ENCODE peak calls at places on chromosomes 13 and 19, in four cellular contexts. E, V, P and J are unnamed samples.

GRCh38 chr19:31220540-31220939 is 128.7 kb downstream of the TSHZ3 start:
- DNase-seq in E (no peak), V (peak), P (peak), J (no peak)

GRCh38 chr19:14363203-14364097 is 17.8 kb upstream of the ADGRE5 start:
- DNase-seq in E (no peak), V (peak), P (peak), J (peak)

GRCh38 chr19:40714519-40715299 is 2.0 kb downstream of the COQ8B start:
- DNase-seq in E (peak), V (peak), P (peak), J (peak)

GRCh38 chr19:43534811-43535761 is 2.1 kb downstream of the ZNF575 start:
- DNase-seq in E (no peak), V (peak), P (no peak), J (peak)

GRCh38 chr13:105928048-105928447 is 607.4 kb downstream of the EFNB2 start:
- DNase-seq in E (no peak), V (no peak), P (no peak), J (no peak)

GRCh38 chr13:18991054-18991453 is 190.6 kb downstream of the TUBA3C start:
- DNase-seq in E (no peak), V (no peak), P (no peak), J (no peak)

GRCh38 chr13:28282451-28282850 is 144.1 kb downstream of the PAN3 start:
- DNase-seq in E (no peak), V (no peak), P (no peak), J (no peak)

GRCh38 chr19:40358773-40359172 is 10.3 kb downstream of the PLD3 start:
- DNase-seq in E (no peak), V (no peak), P (no peak), J (no peak)

GRCh38 chr19:36564391-36564790 is 8.7 kb downstream of the ZNF529 start:
- DNase-seq in E (no peak), V (no peak), P (no peak), J (no peak)

GRCh38 chr19:53980553-53981407 is 10.7 kb upstream of the CACNG6 start:
- DNase-seq in E (no peak), V (peak), P (peak), J (peak)

GRCh38 chr13:41356788-41357187 is 45.7 kb downstream of the NAA16 start:
- DNase-seq in E (no peak), V (no peak), P (no peak), J (no peak)

GRCh38 chr19:13154241-13154778 is 4.1 kb downstream of the IER2 start:
- DNase-seq in E (no peak), V (peak), P (peak), J (peak)

GRCh38 chr19:30046522-30046921 is 104.5 kb downstream of the URI1 start:
- DNase-seq in E (no peak), V (peak), P (no peak), J (no peak)

GRCh38 chr19:10780368-10780767 is 55.6 kb downstream of the TMED1 start:
- DNase-seq in E (no peak), V (peak), P (no peak), J (no peak)

GRCh38 chr19:2171349-2172145 is 7.8 kb downstream of the DOT1L start:
- DNase-seq in E (no peak), V (peak), P (peak), J (no peak)

GRCh38 chr19:45322311-45322710 is 364 bp downstream of the CKM start:
- DNase-seq in E (no peak), V (no peak), P (no peak), J (no peak)

GRCh38 chr19:47813995-47814328 is 7.8 kb upstream of the CRX start:
- DNase-seq in E (no peak), V (no peak), P (no peak), J (no peak)
- TF ChIP-seq CTCF in E (no peak), V (no peak), P (no peak), J (no peak)

DNA sequence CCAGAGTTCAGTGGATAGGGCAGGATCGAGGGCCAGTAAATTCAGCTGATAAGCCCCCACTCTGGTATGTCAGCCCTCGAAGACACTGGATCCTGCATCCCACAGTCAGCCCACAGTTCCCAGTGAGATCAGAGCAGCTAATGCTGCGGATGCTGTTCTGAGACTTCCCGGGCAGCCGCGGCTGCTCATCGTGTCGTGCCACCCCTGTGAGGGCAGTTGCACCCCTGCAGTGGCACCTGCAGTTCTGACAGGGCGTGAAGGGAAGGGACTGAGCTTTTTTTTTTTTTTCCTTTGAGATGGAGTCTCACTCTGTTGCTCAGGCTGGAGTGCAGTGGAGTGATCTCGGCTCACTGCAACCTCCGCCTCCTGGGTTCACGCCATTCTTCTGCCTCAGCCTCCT is 7.5 kb upstream of the EPN1 start:
- DNase-seq in E (no peak), V (no peak), P (no peak), J (no peak)
- TF ChIP-seq CTCF in E (no peak), V (no peak), P (no peak), J (no peak)

GRCh38 chr19:39187552-39187943 is 9.2 kb upstream of the NCCRP1 start:
- DNase-seq in E (no peak), V (no peak), P (no peak), J (no peak)
- TF ChIP-seq CTCF in E (no peak), V (no peak), P (no peak), J (no peak)

DNA sequence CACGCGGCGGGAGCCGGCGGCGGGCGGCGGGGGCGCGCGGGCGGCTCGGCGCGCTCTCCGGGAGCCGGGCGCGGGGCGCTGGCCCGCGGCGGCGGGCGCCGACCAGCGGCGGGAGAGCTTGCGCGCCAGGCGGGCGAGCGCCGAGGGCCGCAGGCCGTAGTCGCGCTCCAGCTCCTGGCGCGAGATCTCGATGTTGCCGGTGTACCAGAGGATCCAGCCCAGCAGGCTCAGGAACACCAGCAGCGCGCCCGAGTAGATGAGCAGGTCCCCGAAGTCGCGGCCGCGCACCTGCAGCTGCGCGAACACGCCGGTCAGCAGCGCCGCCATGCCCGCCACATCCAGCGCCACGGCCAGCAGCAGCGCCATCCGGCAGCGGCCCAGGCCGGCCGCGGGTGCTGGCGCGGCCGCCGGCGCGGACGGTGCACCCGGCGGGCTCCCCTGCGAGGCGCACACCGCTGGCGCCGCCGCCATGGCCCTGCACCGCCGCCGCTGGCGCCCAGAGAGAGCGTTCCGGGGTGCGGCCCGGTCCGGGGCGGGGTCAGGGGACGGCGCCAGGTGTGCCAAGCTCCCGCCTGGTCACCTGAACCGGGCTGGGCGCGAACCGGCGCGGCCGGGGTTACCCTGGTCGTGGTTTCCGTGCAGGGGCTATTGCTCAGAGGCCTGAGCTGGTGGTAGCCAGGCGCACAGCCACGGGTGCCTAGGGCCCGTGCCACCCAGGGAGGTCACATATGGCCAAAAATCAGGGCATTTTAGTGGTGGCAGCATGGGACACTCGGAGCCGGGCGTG is at the start of gene TMEM238:
- DNase-seq in E (no peak), V (peak), P (peak), J (peak)
- TF ChIP-seq CTCF in E (no peak), V (no peak), P (no peak), J (no peak)

GRCh38 chr19:4636151-4636717 is 3.1 kb upstream of the TNFAIP8L1 start:
- DNase-seq in E (no peak), V (peak), P (peak), J (peak)
- TF ChIP-seq CTCF in E (peak), V (peak), P (peak), J (peak)

DNA sequence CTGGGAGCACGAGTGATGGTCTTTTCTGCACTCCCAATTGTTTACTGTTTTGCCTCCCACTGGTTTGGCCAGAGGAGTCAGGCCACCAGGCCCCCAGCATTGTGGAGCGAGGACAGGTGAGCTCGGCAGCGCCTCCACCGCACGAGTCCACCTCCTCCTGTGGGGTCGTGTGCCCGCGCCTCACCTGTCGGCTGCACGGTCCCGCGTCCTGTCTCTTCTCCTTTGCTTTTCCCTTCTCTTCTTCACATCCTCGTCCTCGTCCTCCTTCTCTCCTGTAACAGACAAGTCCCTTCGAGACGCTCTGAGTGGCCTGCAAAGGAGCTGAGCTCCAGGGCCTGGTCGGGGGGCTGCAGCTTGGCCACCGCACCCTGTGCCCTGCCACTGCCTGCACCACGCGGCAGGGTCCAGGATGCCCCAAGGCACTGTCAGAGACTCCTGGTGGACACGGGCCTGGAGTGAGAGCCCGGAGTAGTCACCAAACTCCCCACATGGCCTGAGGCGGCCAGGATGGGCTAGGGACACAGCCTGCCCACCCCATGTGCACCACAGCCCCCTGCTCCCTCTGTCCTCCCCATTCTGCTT is 11.4 kb downstream of the AKAP8 start:
- DNase-seq in E (no peak), V (no peak), P (no peak), J (no peak)
- TF ChIP-seq CTCF in E (no peak), V (no peak), P (no peak), J (no peak)

GRCh38 chr13:92175330-92175729 is 776.9 kb downstream of the GPC5 start:
- DNase-seq in E (no peak), V (peak), P (peak), J (peak)
- TF ChIP-seq CTCF in E (no peak), V (peak), P (no peak), J (peak)

GRCh38 chr13:26977541-26977940 is 194.1 kb downstream of the USP12 start:
- DNase-seq in E (no peak), V (no peak), P (no peak), J (no peak)
- TF ChIP-seq CTCF in E (no peak), V (no peak), P (no peak), J (no peak)